ENCODE peak calls at places on chromosome 10, in ten cellular contexts. One of them, this sample, is unnamed.

GRCh38 chr10:16360001-16360400 is 76.8 kb upstream of the PTER start:
- DNase-seq in spleen: no peak
- DNase-seq in ovary: no peak
- DNase-seq in uterus: no peak
- DNase-seq in GM12892: no peak
- DNase-seq in stomach: no peak
- DNase-seq in GM12878: no peak
- DNase-seq in testis: no peak
- DNase-seq in H54: no peak
- DNase-seq in endothelial cell of umbilical vein: no peak
- DNase-seq in this sample: no peak

GRCh38 chr10:99280472-99280871 is 44.8 kb upstream of the HPSE2 start:
- DNase-seq in spleen: no peak
- DNase-seq in ovary: no peak
- DNase-seq in uterus: no peak
- DNase-seq in GM12892: no peak
- DNase-seq in stomach: no peak
- DNase-seq in GM12878: no peak
- DNase-seq in testis: no peak
- DNase-seq in H54: no peak
- DNase-seq in endothelial cell of umbilical vein: no peak
- DNase-seq in this sample: no peak

GRCh38 chr10:13707156-13707881 is 120.6 kb downstream of the PRPF18 start:
- DNase-seq in spleen: peak
- DNase-seq in ovary: peak
- DNase-seq in uterus: peak
- DNase-seq in GM12892: peak
- DNase-seq in stomach: peak
- DNase-seq in GM12878: no peak
- DNase-seq in testis: peak
- DNase-seq in H54: peak
- DNase-seq in endothelial cell of umbilical vein: peak
- DNase-seq in this sample: peak

GRCh38 chr10:978826-979421 is 9.3 kb upstream of the GTPBP4 start:
- DNase-seq in spleen: no peak
- DNase-seq in ovary: no peak
- DNase-seq in uterus: no peak
- DNase-seq in GM12892: no peak
- DNase-seq in stomach: no peak
- DNase-seq in GM12878: no peak
- DNase-seq in testis: no peak
- DNase-seq in H54: no peak
- DNase-seq in endothelial cell of umbilical vein: no peak
- DNase-seq in this sample: no peak

GRCh38 chr10:17001297-17001744 is 128.3 kb downstream of the CUBN start:
- DNase-seq in spleen: no peak
- DNase-seq in ovary: no peak
- DNase-seq in uterus: no peak
- DNase-seq in GM12892: no peak
- DNase-seq in stomach: no peak
- DNase-seq in GM12878: no peak
- DNase-seq in testis: peak
- DNase-seq in H54: no peak
- DNase-seq in endothelial cell of umbilical vein: no peak
- DNase-seq in this sample: no peak

GRCh38 chr10:80104066-80104926 is 25.8 kb downstream of the TMEM254 start:
- DNase-seq in spleen: no peak
- DNase-seq in ovary: no peak
- DNase-seq in uterus: peak
- DNase-seq in GM12892: peak
- DNase-seq in stomach: no peak
- DNase-seq in GM12878: no peak
- DNase-seq in testis: no peak
- DNase-seq in H54: no peak
- DNase-seq in endothelial cell of umbilical vein: peak
- DNase-seq in this sample: no peak

GRCh38 chr10:26311383-26311940 is 94.9 kb downstream of the GAD2 start:
- DNase-seq in spleen: no peak
- DNase-seq in ovary: no peak
- DNase-seq in uterus: no peak
- DNase-seq in GM12892: no peak
- DNase-seq in stomach: no peak
- DNase-seq in GM12878: no peak
- DNase-seq in testis: no peak
- DNase-seq in H54: no peak
- DNase-seq in endothelial cell of umbilical vein: no peak
- DNase-seq in this sample: no peak

GRCh38 chr10:95308389-95309302 is 17.8 kb upstream of the PDLIM1 start:
- DNase-seq in spleen: no peak
- DNase-seq in ovary: peak
- DNase-seq in uterus: peak
- DNase-seq in GM12892: no peak
- DNase-seq in stomach: peak
- DNase-seq in GM12878: no peak
- DNase-seq in testis: peak
- DNase-seq in H54: peak
- DNase-seq in endothelial cell of umbilical vein: peak
- DNase-seq in this sample: peak

GRCh38 chr10:44878704-44879530 is 32.2 kb upstream of the TMEM72 start:
- DNase-seq in spleen: peak
- DNase-seq in ovary: peak
- DNase-seq in uterus: peak
- DNase-seq in GM12892: peak
- DNase-seq in stomach: peak
- DNase-seq in GM12878: no peak
- DNase-seq in testis: peak
- DNase-seq in H54: peak
- DNase-seq in endothelial cell of umbilical vein: peak
- DNase-seq in this sample: peak
- TF ChIP-seq POLR2A in spleen: no peak
- TF ChIP-seq POLR2A in ovary: no peak
- TF ChIP-seq POLR2A in uterus: peak
- TF ChIP-seq POLR2A in GM12892: no peak
- TF ChIP-seq POLR2A in stomach: no peak
- TF ChIP-seq POLR2A in GM12878: no peak
- TF ChIP-seq POLR2A in testis: no peak
- TF ChIP-seq POLR2A in H54: no peak
- TF ChIP-seq POLR2A in endothelial cell of umbilical vein: no peak
- TF ChIP-seq POLR2A in this sample: no peak

GRCh38 chr10:102644066-102644645 is at the start of gene TRIM8:
- DNase-seq in spleen: peak
- DNase-seq in ovary: peak
- DNase-seq in uterus: no peak
- DNase-seq in GM12892: no peak
- DNase-seq in stomach: peak
- DNase-seq in GM12878: no peak
- DNase-seq in testis: no peak
- DNase-seq in H54: no peak
- DNase-seq in endothelial cell of umbilical vein: peak
- DNase-seq in this sample: peak

GRCh38 chr10:102642553-102643345 is 1.5 kb upstream of the TRIM8 start:
- DNase-seq in spleen: peak
- DNase-seq in ovary: peak
- DNase-seq in uterus: peak
- DNase-seq in GM12892: no peak
- DNase-seq in stomach: peak
- DNase-seq in GM12878: no peak
- DNase-seq in testis: peak
- DNase-seq in H54: no peak
- DNase-seq in endothelial cell of umbilical vein: peak
- DNase-seq in this sample: peak

GRCh38 chr10:102641398-102641797 is 2.9 kb upstream of the TRIM8 start:
- DNase-seq in spleen: no peak
- DNase-seq in ovary: no peak
- DNase-seq in uterus: no peak
- DNase-seq in GM12892: no peak
- DNase-seq in stomach: no peak
- DNase-seq in GM12878: no peak
- DNase-seq in testis: no peak
- DNase-seq in H54: no peak
- DNase-seq in endothelial cell of umbilical vein: no peak
- DNase-seq in this sample: peak

GRCh38 chr10:102643346-102644065 is 773 bp upstream of the TRIM8 start:
- DNase-seq in spleen: peak
- DNase-seq in ovary: peak
- DNase-seq in uterus: peak
- DNase-seq in GM12892: no peak
- DNase-seq in stomach: peak
- DNase-seq in GM12878: no peak
- DNase-seq in testis: peak
- DNase-seq in H54: no peak
- DNase-seq in endothelial cell of umbilical vein: peak
- DNase-seq in this sample: peak

DNA sequence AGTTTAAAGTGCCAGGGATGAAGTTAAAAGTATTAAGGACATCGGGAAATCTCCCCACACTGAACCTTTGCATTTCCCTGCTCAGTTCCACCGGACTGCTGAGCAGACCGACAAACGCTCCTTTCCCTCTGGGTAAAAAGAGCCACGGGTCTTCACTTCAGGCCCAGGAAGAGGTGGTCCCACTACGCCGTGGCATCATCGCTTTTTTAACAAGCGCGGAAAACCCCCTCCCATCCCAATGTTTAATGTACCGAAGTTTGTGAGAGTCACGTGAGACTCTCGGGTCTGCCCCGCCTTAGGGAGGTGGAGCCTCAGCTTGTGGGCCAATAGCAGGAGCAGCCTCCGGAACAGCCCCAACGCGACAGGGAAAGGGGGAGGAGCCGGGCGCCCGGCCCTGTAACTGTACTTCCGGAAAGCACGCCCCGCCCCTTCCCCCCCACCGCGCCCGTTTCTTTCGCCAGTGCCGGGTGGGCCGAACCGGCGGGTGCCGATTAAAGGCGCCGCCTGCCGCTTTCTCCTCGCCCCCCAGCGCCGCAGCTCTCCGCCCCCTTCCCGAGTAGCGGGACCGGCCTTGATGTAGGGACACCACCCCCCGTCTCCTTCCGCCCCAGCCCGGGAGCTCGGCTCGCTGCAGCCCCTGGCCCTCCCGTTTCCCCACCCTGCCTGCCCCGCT is 2.3 kb upstream of the TRIM8 start:
- DNase-seq in spleen: peak
- DNase-seq in ovary: peak
- DNase-seq in uterus: peak
- DNase-seq in GM12892: peak
- DNase-seq in stomach: peak
- DNase-seq in GM12878: peak
- DNase-seq in testis: peak
- DNase-seq in H54: peak
- DNase-seq in endothelial cell of umbilical vein: peak
- DNase-seq in this sample: peak
- TF ChIP-seq POLR2A in spleen: no peak
- TF ChIP-seq POLR2A in ovary: peak
- TF ChIP-seq POLR2A in uterus: peak
- TF ChIP-seq POLR2A in GM12892: peak
- TF ChIP-seq POLR2A in stomach: no peak
- TF ChIP-seq POLR2A in GM12878: peak
- TF ChIP-seq POLR2A in testis: peak
- TF ChIP-seq POLR2A in H54: peak
- TF ChIP-seq POLR2A in endothelial cell of umbilical vein: peak
- TF ChIP-seq POLR2A in this sample: peak

GRCh38 chr10:114537791-114538543 is 120.1 kb downstream of the ABLIM1 start:
- DNase-seq in spleen: no peak
- DNase-seq in ovary: no peak
- DNase-seq in uterus: no peak
- DNase-seq in GM12892: no peak
- DNase-seq in stomach: no peak
- DNase-seq in GM12878: no peak
- DNase-seq in testis: no peak
- DNase-seq in H54: no peak
- DNase-seq in endothelial cell of umbilical vein: no peak
- DNase-seq in this sample: no peak

GRCh38 chr10:114540191-114540590 is 117.9 kb downstream of the ABLIM1 start:
- DNase-seq in spleen: no peak
- DNase-seq in ovary: no peak
- DNase-seq in uterus: no peak
- DNase-seq in GM12892: no peak
- DNase-seq in stomach: no peak
- DNase-seq in GM12878: no peak
- DNase-seq in testis: no peak
- DNase-seq in H54: no peak
- DNase-seq in endothelial cell of umbilical vein: no peak
- DNase-seq in this sample: no peak

GRCh38 chr10:114539623-114540022 is 118.5 kb downstream of the ABLIM1 start:
- DNase-seq in spleen: no peak
- DNase-seq in ovary: no peak
- DNase-seq in uterus: no peak
- DNase-seq in GM12892: no peak
- DNase-seq in stomach: no peak
- DNase-seq in GM12878: no peak
- DNase-seq in testis: no peak
- DNase-seq in H54: no peak
- DNase-seq in endothelial cell of umbilical vein: no peak
- DNase-seq in this sample: no peak

GRCh38 chr10:114541081-114541833 is 116.8 kb downstream of the ABLIM1 start:
- DNase-seq in spleen: no peak
- DNase-seq in ovary: peak
- DNase-seq in uterus: peak
- DNase-seq in GM12892: no peak
- DNase-seq in stomach: peak
- DNase-seq in GM12878: no peak
- DNase-seq in testis: peak
- DNase-seq in H54: no peak
- DNase-seq in endothelial cell of umbilical vein: peak
- DNase-seq in this sample: no peak

GRCh38 chr10:114538544-114538906 is 119.5 kb downstream of the ABLIM1 start:
- DNase-seq in spleen: no peak
- DNase-seq in ovary: no peak
- DNase-seq in uterus: no peak
- DNase-seq in GM12892: no peak
- DNase-seq in stomach: peak
- DNase-seq in GM12878: no peak
- DNase-seq in testis: no peak
- DNase-seq in H54: no peak
- DNase-seq in endothelial cell of umbilical vein: no peak
- DNase-seq in this sample: peak
- TF ChIP-seq POLR2A in spleen: no peak
- TF ChIP-seq POLR2A in ovary: no peak
- TF ChIP-seq POLR2A in uterus: no peak
- TF ChIP-seq POLR2A in GM12892: no peak
- TF ChIP-seq POLR2A in stomach: no peak
- TF ChIP-seq POLR2A in GM12878: no peak
- TF ChIP-seq POLR2A in testis: no peak
- TF ChIP-seq POLR2A in H54: no peak
- TF ChIP-seq POLR2A in endothelial cell of umbilical vein: no peak
- TF ChIP-seq POLR2A in this sample: no peak

GRCh38 chr10:130189466-130190064 is 53.4 kb downstream of the GLRX3 start:
- DNase-seq in spleen: no peak
- DNase-seq in ovary: no peak
- DNase-seq in uterus: no peak
- DNase-seq in GM12892: no peak
- DNase-seq in stomach: no peak
- DNase-seq in GM12878: no peak
- DNase-seq in testis: no peak
- DNase-seq in H54: no peak
- DNase-seq in endothelial cell of umbilical vein: no peak
- DNase-seq in this sample: no peak

GRCh38 chr10:130191380-130191779 is 55.2 kb downstream of the GLRX3 start:
- DNase-seq in spleen: no peak
- DNase-seq in ovary: no peak
- DNase-seq in uterus: no peak
- DNase-seq in GM12892: no peak
- DNase-seq in stomach: no peak
- DNase-seq in GM12878: no peak
- DNase-seq in testis: no peak
- DNase-seq in H54: no peak
- DNase-seq in endothelial cell of umbilical vein: no peak
- DNase-seq in this sample: no peak

GRCh38 chr10:130188195-130189175 is 52.3 kb downstream of the GLRX3 start:
- DNase-seq in spleen: no peak
- DNase-seq in ovary: no peak
- DNase-seq in uterus: no peak
- DNase-seq in GM12892: no peak
- DNase-seq in stomach: peak
- DNase-seq in GM12878: no peak
- DNase-seq in testis: no peak
- DNase-seq in H54: no peak
- DNase-seq in endothelial cell of umbilical vein: no peak
- DNase-seq in this sample: no peak

GRCh38 chr10:130190737-130191115 is 54.5 kb downstream of the GLRX3 start:
- DNase-seq in spleen: no peak
- DNase-seq in ovary: no peak
- DNase-seq in uterus: no peak
- DNase-seq in GM12892: no peak
- DNase-seq in stomach: no peak
- DNase-seq in GM12878: no peak
- DNase-seq in testis: no peak
- DNase-seq in H54: no peak
- DNase-seq in endothelial cell of umbilical vein: no peak
- DNase-seq in this sample: no peak

DNA sequence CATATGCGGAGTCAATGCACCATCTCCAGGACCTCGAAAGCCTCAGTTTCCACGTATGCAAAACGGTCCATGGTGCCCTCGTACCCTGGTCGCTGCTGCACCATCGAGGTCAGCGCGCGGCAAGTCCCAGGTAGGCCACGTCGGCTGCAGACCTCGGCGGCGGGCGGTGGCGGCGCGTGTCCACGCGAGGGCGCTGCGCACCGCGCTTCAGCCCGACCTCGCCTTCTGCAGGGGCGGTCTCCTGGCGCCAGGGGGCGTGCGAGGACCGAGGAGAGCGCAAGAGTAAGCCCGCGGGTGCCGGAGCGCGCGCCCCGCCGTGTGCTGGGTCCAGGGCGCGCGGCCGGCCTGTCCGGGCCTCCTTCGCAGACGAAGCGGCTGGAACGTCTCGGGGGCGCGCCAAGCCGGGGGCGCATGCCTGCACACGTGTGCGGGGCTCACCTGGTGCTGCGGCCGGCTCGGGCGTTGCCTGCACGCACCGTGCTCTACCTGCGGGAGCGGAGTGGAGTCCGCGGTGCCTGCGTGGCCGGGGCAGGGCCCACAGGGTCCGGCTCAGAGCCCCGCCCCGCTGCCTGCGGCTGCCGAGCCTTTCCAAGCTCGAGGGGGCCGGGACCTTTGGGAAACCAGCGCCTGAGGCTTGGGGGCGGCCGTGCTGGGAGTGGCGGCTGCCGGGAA is 54.0 kb downstream of the GLRX3 start:
- DNase-seq in spleen: peak
- DNase-seq in ovary: peak
- DNase-seq in uterus: peak
- DNase-seq in GM12892: peak
- DNase-seq in stomach: peak
- DNase-seq in GM12878: peak
- DNase-seq in testis: peak
- DNase-seq in H54: no peak
- DNase-seq in endothelial cell of umbilical vein: peak
- DNase-seq in this sample: peak
- TF ChIP-seq POLR2A in spleen: no peak
- TF ChIP-seq POLR2A in ovary: no peak
- TF ChIP-seq POLR2A in uterus: no peak
- TF ChIP-seq POLR2A in GM12892: no peak
- TF ChIP-seq POLR2A in stomach: no peak
- TF ChIP-seq POLR2A in GM12878: peak
- TF ChIP-seq POLR2A in testis: no peak
- TF ChIP-seq POLR2A in H54: no peak
- TF ChIP-seq POLR2A in endothelial cell of umbilical vein: peak
- TF ChIP-seq POLR2A in this sample: no peak